ENCODE peak calls at places on chromosome 22, in nine cellular contexts. Y, R, C, H, L, U, S, A and J are unnamed samples.

GRCh38 chr22:20268350-20269012 is 363 bp upstream of the RTN4R start:
- DNase-seq in U (peak; percentile 59), A (no peak), S (peak; percentile 37), H (peak; percentile 41), L (peak; percentile 62), C (peak; percentile 64), Y (peak; percentile 36), R (peak; percentile 90), J (peak; percentile 80)

GRCh38 chr22:37229805-37230672 is 14.0 kb downstream of the RAC2 start:
- DNase-seq in S (peak; percentile 74), U (no peak), L (no peak), C (peak; percentile 80), H (peak; percentile 90), Y (peak; percentile 80), R (no peak), A (peak; percentile 14), J (no peak)

GRCh38 chr22:26194877-26195276 is 25.6 kb downstream of the SEZ6L start:
- DNase-seq in R (no peak), Y (no peak), S (no peak), H (no peak), U (no peak), L (no peak), C (no peak), A (no peak), J (no peak)

GRCh38 chr22:49609207-49609876 is 218.3 kb downstream of the BRD1 start:
- DNase-seq in Y (no peak), U (no peak), H (no peak), L (no peak), C (no peak), A (no peak), R (no peak), S (no peak), J (no peak)

GRCh38 chr22:19012308-19012990 is 76.4 kb upstream of the PRODH start:
- DNase-seq in R (no peak), L (no peak), Y (no peak), S (no peak), A (no peak), H (no peak), U (no peak), C (no peak), J (no peak)

GRCh38 chr22:50269573-50270301 is 443 bp downstream of the MAPK11 start:
- DNase-seq in C (no peak), H (peak; percentile 14), Y (no peak), S (peak; percentile 67), A (no peak), L (no peak), R (peak; percentile 90), U (no peak), J (no peak)

GRCh38 chr22:37218771-37219411 is 6.6 kb upstream of the SSTR3 start:
- DNase-seq in A (no peak), R (no peak), H (peak; percentile 94), S (no peak), U (no peak), L (no peak), C (no peak), Y (peak; percentile 43), J (no peak)

GRCh38 chr22:36577019-36577418 is 48.1 kb upstream of the EIF3D start:
- DNase-seq in C (no peak), L (no peak), U (no peak), S (peak; percentile 96), R (no peak), Y (no peak), H (no peak), A (no peak), J (no peak)

GRCh38 chr22:44580176-44580575 is 82.1 kb upstream of the RTL6 start:
- DNase-seq in R (no peak), U (no peak), L (peak; percentile 5), C (no peak), H (no peak), A (no peak), S (no peak), Y (no peak), J (peak; percentile 6)
- H3K4me3 ChIP-seq in R (no peak overlapping the region), U (no peak overlapping the region), L (no peak overlapping the region), C (no peak overlapping the region), H (no peak overlapping the region), A (no peak overlapping the region), S (no peak overlapping the region), Y (no peak overlapping the region), J (no peak overlapping the region)

GRCh38 chr22:25111579-25112517 is 87.8 kb upstream of the CRYBB3 start:
- DNase-seq in R (peak; percentile 51), L (peak; percentile 35), Y (no peak), C (peak; percentile 69), U (peak; percentile 28), A (no peak), H (no peak), S (no peak), J (peak; percentile 63)

GRCh38 chr22:25110596-25110845 is 89.1 kb upstream of the CRYBB3 start:
- DNase-seq in A (no peak), U (no peak), H (no peak), S (no peak), C (no peak), L (peak; percentile 53), Y (no peak), R (no peak), J (no peak)

GRCh38 chr22:25112538-25113253 is 87.0 kb upstream of the CRYBB3 start:
- DNase-seq in S (no peak), L (peak; percentile 36), U (peak; percentile 44), C (no peak), A (no peak), Y (no peak), R (no peak), H (no peak), J (no peak)

GRCh38 chr22:25109878-25110595 is 89.6 kb upstream of the CRYBB3 start:
- DNase-seq in L (no peak), A (no peak), U (no peak), H (no peak), S (no peak), Y (no peak), R (no peak), C (no peak), J (no peak)

GRCh38 chr22:25110846-25111578 is 88.6 kb upstream of the CRYBB3 start:
- DNase-seq in C (peak; percentile 74), U (peak; percentile 97), A (no peak), S (peak; percentile 78), Y (peak; percentile 22), R (peak; percentile 86), L (peak; percentile 67), H (peak; percentile 62), J (peak; percentile 78)
- H3K27ac ChIP-seq in C (peak overlapping the region; percentile 96), U (peak overlapping the region; percentile 49), A (no peak overlapping the region), S (no peak overlapping the region), Y (peak overlapping the region; percentile 10), R (peak overlapping the region; percentile 74), L (peak overlapping the region; percentile 91), H (peak overlapping the region; percentile 16), J (peak overlapping the region; percentile 85)

GRCh38 chr22:30863161-30863833 is 105.3 kb downstream of the MORC2 start:
- DNase-seq in C (no peak), H (no peak), S (peak; percentile 50), Y (no peak), L (peak; percentile 13), R (peak; percentile 82), A (no peak), U (peak; percentile 65), J (no peak)
- H3K36me3 ChIP-seq in C (no peaks in the 10 kb centered on the region), H (no peaks in the 10 kb centered on the region), S (no peaks in the 10 kb centered on the region), Y (no peaks in the 10 kb centered on the region), L (no peaks in the 10 kb centered on the region), R (no peaks in the 10 kb centered on the region), A (no peaks in the 10 kb centered on the region), U (no peaks in the 10 kb centered on the region), J (no peaks in the 10 kb centered on the region)

GRCh38 chr22:45212992-45213751 is 27.5 kb downstream of the KIAA0930 start:
- DNase-seq in R (peak; percentile 59), S (peak; percentile 76), C (peak; percentile 88), L (peak; percentile 60), H (no peak), Y (no peak), U (no peak), A (no peak), J (no peak)
- H3K4me3 ChIP-seq in R (peak overlapping the region; percentile 42), S (peak overlapping the region; percentile 57), C (peak overlapping the region; percentile 22), L (no peak overlapping the region), H (no peak overlapping the region), Y (no peak overlapping the region), U (no peak overlapping the region), A (peak overlapping the region; percentile 76), J (no peak overlapping the region)

GRCh38 chr22:42662114-42663021 is 13.2 kb upstream of the CYB5R3 start:
- DNase-seq in A (no peak), Y (peak; percentile 60), L (peak; percentile 83), S (peak; percentile 36), U (peak; percentile 66), H (peak; percentile 76), C (peak; percentile 89), R (peak; percentile 88), J (peak; percentile 86)
- H3K27ac ChIP-seq in A (no peak overlapping the region), Y (no peak overlapping the region), L (peak overlapping the region; percentile 9), S (no peak overlapping the region), U (no peak overlapping the region), H (no peak overlapping the region), C (no peak overlapping the region), R (no peak overlapping the region), J (no peak overlapping the region)

DNA sequence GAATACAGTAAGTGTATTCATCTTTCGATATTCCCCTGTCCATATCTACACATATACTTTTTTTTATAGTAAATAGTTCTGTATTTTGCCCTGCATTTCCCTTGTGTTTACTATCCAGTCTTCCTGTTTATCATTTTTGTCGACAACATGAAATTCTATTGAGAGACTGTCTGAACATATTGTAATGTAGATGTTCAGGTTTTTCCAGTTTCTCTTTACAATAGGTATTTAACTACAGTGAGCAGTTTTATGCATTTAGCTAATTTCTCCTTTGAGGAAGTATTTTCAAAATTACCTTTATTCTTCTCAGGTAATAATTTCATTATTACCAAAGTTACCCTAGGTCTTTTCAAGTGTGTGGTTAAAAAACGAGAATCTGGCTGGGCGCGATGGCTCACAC is 16.7 kb downstream of the PIK3IP1 start:
- DNase-seq in C (no peak), A (no peak), S (no peak), L (no peak), Y (no peak), R (no peak), H (no peak), U (no peak), J (no peak)
- H3K36me3 ChIP-seq in C (no peaks in the 10 kb centered on the region), A (no peaks in the 10 kb centered on the region), S (peaks cover 16% of the 10 kb centered on the region), L (no peaks in the 10 kb centered on the region), Y (peaks cover 14% of the 10 kb centered on the region), R (peaks cover 65% of the 10 kb centered on the region), H (peaks cover 12% of the 10 kb centered on the region), U (peaks cover 2% of the 10 kb centered on the region), J (peaks cover 26% of the 10 kb centered on the region)

GRCh38 chr22:31247726-31248125 is 35.6 kb downstream of the LIMK2 start:
- DNase-seq in Y (no peak), H (no peak), C (no peak), L (no peak), R (peak; percentile 75), A (no peak), U (no peak), S (no peak), J (no peak)
- H3K4me3 ChIP-seq in Y (peak overlapping the region; percentile 20), H (no peak overlapping the region), C (no peak overlapping the region), L (no peak overlapping the region), R (peak overlapping the region; percentile 73), A (peak overlapping the region; percentile 71), U (no peak overlapping the region), S (peak overlapping the region; percentile 74), J (no peak overlapping the region)

DNA sequence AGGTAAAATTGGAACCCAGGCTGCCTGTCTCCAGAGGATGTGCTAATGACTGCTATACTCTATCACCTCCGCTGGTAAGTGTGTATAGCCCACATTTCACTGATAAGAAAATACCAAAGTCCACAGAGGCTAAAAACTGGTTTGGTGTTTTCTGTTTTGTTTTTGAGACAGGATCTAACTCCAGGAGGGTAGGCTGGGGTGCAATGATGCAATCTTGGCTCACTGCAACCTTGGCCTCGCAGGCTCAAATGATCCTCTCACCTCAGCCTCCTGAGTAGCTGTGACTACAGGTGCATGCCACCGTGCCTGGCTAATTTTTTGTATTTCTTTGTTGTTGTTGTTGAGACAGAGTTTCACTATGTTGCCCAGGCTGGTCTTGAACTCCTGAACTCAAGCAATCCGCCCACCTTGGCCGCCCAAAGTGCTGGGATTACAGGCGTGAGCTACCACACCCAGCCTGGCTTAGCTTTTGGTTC is 409.8 kb downstream of the LARGE1 start:
- DNase-seq in Y (no peak), S (no peak), R (no peak), U (no peak), H (no peak), A (no peak), L (no peak), C (no peak), J (no peak)
- H3K27ac ChIP-seq in Y (no peak overlapping the region), S (no peak overlapping the region), R (no peak overlapping the region), U (no peak overlapping the region), H (no peak overlapping the region), A (no peak overlapping the region), L (no peak overlapping the region), C (no peak overlapping the region), J (no peak overlapping the region)